ENCODE peak calls at places on chromosomes 5 and 9, in nine cellular contexts. U, R, A, H, C, Y, T, K and J are unnamed samples.

GRCh38 chr5:112983307-112983811 is 6.8 kb downstream of the DCP2 start:
- DNase-seq in U (no peak), R (no peak), A (no peak), H (no peak), C (no peak), Y (no peak), T (no peak), K (no peak), J (no peak)

GRCh38 chr5:92991681-92992472 is 589.1 kb downstream of the NR2F1-AS1 start:
- DNase-seq in U (no peak), R (peak), A (no peak), H (no peak), C (no peak), Y (no peak), T (no peak), K (peak), J (no peak)

GRCh38 chr5:9058666-9059065 is 487.2 kb downstream of the SEMA5A start:
- DNase-seq in U (no peak), R (no peak), A (no peak), H (no peak), C (no peak), Y (no peak), T (no peak), K (no peak), J (no peak)

GRCh38 chr5:36656556-36656955 is 50.1 kb downstream of the SLC1A3 start:
- DNase-seq in U (no peak), R (no peak), A (no peak), H (no peak), C (no peak), Y (no peak), T (no peak), K (no peak), J (no peak)

GRCh38 chr9:73200694-73201432 is 49.2 kb downstream of the ANXA1 start:
- DNase-seq in U (no peak), R (no peak), A (peak), H (no peak), C (no peak), Y (no peak), T (no peak), K (peak), J (no peak)

GRCh38 chr5:168713051-168713450 is 133.9 kb upstream of the PANK3 start:
- DNase-seq in U (no peak), R (no peak), A (no peak), H (no peak), C (no peak), Y (no peak), T (no peak), K (no peak), J (no peak)

GRCh38 chr5:138597660-138598400 is 22.6 kb upstream of the HSPA9 start:
- DNase-seq in U (no peak), R (no peak), A (no peak), H (peak), C (no peak), Y (no peak), T (no peak), K (no peak), J (no peak)

GRCh38 chr5:148063861-148064260 is at the start of gene SPINK5:
- DNase-seq in U (no peak), R (no peak), A (no peak), H (no peak), C (no peak), Y (no peak), T (peak), K (no peak), J (no peak)

GRCh38 chr9:121333950-121334773 is 35.9 kb downstream of the STOM start:
- DNase-seq in U (no peak), R (no peak), A (no peak), H (no peak), C (no peak), Y (no peak), T (no peak), K (no peak), J (no peak)

DNA sequence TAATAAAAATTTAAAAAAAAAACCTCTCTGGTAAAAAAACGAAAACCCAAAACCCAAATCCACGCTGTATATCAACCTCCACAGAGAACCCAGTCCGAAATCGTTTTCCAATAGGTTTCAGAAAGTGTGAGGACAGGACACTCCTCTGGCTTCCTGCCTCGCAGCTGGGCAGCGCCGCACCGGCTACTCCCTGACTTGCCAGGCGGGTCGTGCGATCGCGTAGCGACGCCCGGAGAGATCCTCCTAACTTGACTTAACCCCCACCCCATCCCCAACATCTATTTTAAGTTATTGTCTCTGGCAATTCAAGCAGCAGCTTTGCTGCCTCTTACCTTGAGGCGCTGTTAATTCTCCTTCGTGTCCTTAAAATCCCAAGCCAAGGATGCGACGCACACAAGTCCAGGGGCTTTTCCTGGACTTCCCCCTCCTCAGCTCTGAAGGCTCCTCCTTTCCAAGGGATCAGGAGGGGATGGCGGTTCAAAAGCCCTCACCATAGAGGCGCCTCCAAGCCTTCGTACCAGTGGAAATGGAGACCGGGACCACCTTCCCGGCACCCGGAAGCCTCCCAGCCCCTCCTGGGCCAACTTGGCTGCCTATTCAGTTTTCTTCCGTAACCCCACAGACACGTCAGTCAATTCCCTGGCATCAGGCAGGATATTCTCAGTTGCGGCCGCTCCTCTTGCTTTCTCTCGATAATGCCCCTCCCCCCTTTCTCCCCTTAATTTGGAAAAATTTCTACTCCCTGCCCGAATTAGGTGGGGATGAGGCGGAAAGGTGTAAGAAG is 1639.5 kb upstream of the C9orf72 start:
- DNase-seq in U (peak), R (no peak), A (peak), H (no peak), C (no peak), Y (no peak), T (no peak), K (no peak), J (no peak)
- H3K4me3 ChIP-seq in U (peak), R (peak), A (peak), H (peak), C (peak), Y (peak), T (no peak), K (peak), J (peak)

DNA sequence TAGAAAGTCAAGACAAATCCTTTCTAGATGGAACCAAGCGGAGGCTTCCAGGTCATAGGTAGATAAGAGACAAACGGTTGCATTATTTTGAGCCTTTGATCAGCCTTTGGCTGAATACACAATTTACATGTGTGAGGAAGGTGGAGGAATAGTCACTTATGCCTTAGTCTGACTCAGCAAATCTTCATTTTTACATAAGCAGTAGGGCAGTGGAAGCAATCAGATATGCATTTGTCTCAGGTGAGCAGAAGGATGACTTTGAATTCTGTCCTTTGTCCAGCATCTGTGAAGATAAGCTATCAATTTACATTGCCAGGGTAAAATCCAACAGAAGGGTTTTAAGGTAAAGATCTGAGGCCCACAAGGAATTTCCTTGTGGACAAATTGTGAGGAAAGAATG is 23.8 kb downstream of the TUSC1 start:
- DNase-seq in U (no peak), R (no peak), A (no peak), H (no peak), C (no peak), Y (no peak), T (no peak), K (no peak), J (no peak)
- H3K4me3 ChIP-seq in U (no peak), R (no peak), A (no peak), H (no peak), C (no peak), Y (no peak), T (no peak), K (no peak), J (no peak)

DNA sequence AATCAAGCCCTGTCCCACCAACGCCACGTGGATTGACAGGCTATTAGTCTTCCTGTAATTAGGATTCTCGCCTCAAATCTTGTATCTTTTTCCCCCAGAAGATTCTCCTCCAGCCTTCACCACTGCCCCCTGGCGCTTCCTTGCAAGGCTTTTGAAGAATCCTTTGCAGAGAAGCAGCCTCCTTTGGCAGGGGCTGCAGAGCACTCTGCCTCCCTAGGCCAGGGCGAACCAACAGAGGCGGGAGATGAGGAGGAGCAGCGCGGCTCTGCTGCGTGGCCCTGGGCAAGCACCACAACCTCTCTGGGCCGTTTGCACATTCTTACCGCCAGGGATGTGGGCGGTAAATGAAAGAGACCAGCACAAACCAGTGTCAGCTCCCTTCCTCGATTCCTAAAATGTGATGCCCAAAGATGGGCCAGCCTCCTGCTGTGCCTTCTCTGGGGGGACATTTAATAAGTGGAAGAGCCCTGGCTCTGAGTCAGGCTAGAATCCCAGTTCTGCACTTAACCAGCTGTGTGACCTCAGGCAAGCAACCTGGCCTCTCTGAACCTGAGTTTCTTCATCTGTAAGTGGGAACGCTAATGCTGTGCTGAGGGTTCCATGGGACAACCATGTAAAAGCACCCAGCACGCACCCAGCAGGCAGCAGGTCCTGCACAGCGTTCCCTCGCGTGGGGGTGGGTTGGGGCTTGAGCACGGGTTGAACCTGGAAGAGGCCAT is 128.6 kb downstream of the KCNIP1 start:
- DNase-seq in U (peak), R (no peak), A (no peak), H (peak), C (no peak), Y (no peak), T (no peak), K (no peak), J (peak)
- H3K4me3 ChIP-seq in U (peak), R (no peak), A (no peak), H (peak), C (no peak), Y (no peak), T (no peak), K (no peak), J (peak)

GRCh38 chr5:31066655-31067328 is 126.7 kb upstream of the CDH6 start:
- DNase-seq in U (no peak), R (peak), A (no peak), H (no peak), C (no peak), Y (no peak), T (no peak), K (peak), J (no peak)

GRCh38 chr5:31068287-31068686 is 125.2 kb upstream of the CDH6 start:
- DNase-seq in U (no peak), R (no peak), A (no peak), H (no peak), C (no peak), Y (no peak), T (no peak), K (no peak), J (no peak)

GRCh38 chr5:31059889-31060288 is 133.6 kb upstream of the CDH6 start:
- DNase-seq in U (no peak), R (no peak), A (no peak), H (no peak), C (no peak), Y (no peak), T (no peak), K (peak), J (no peak)

GRCh38 chr5:31064215-31064614 is 129.3 kb upstream of the CDH6 start:
- DNase-seq in U (no peak), R (no peak), A (no peak), H (no peak), C (no peak), Y (no peak), T (no peak), K (no peak), J (no peak)

DNA sequence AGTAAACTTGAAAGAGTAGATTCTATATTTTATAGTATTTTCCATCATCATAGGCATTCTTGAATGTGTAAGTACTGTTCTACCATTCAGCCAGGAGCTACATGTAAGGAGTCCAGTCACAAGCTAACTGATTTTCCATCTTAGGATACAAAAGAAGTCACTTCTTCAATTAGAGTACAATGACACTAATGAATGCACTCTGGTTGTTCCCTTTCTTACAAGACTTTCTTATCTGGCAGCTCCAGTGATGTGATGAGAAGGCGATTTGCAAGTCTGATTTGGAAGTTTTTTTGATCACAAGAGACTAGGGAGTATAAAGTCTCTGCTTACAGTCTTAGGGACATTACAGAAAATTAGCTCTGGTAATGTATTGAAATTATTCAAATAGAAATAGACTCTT is 130.6 kb upstream of the CDH6 start:
- DNase-seq in U (no peak), R (no peak), A (no peak), H (no peak), C (no peak), Y (no peak), T (no peak), K (no peak), J (no peak)
- H3K4me3 ChIP-seq in U (no peak), R (no peak), A (no peak), H (no peak), C (no peak), Y (no peak), T (no peak), K (no peak), J (no peak)

DNA sequence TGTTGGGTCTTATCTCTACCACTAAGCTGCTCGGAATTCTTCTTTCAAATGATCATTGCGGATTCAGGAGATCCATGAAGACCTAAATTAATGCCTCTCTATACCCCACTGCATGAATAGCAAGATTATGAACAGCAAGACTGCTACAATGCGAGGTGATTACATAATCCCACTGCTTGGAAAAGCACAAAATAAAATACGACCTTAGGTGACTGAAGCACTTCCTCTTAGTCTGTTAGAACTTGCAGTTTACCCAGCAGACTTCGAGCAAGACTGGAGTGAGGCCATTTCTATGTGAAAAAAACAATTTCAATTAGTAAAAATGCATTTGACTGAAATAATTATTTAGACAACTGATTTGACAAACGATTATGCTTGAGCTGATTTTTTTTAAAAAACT is 59.8 kb downstream of the SH3RF2 start:
- DNase-seq in U (no peak), R (no peak), A (no peak), H (no peak), C (no peak), Y (no peak), T (no peak), K (no peak), J (no peak)
- H3K4me3 ChIP-seq in U (no peak), R (no peak), A (no peak), H (no peak), C (no peak), Y (no peak), T (no peak), K (no peak), J (no peak)